ENCODE peak calls at places on chromosomes 12 and 14, in five cellular contexts. H is left lung; T is tibial artery; V is naive thymus-derived CD4-positive, alpha-beta T cell; F is fibroblast of mammary gland. R is an unnamed sample.

GRCh38 chr12:53994691-53995310 is 5.2 kb upstream of the HOXC9 start:
- DNase-seq in V (no peak), T (no peak), F (no peak), H (no peak), R (no peak)

GRCh38 chr14:84622357-84622756 is 907.6 kb upstream of the FLRT2 start:
- DNase-seq in V (no peak), H (no peak), T (no peak), F (no peak), R (no peak)

GRCh38 chr12:29198901-29199300 is 49.8 kb downstream of the FAR2 start:
- DNase-seq in H (no peak), T (no peak), V (no peak), F (no peak), R (no peak)

GRCh38 chr14:81423504-81423903 is 23.4 kb upstream of the STON2 start:
- DNase-seq in T (peak), V (no peak), F (no peak), H (peak), R (no peak)

GRCh38 chr12:79555006-79555925 is 135.5 kb downstream of the PAWR start:
- DNase-seq in H (no peak), V (no peak), F (peak), T (no peak), R (no peak)

GRCh38 chr12:122850695-122851350 is 15.6 kb downstream of the HIP1R start:
- DNase-seq in V (no peak), H (no peak), F (peak), T (no peak), R (no peak)

GRCh38 chr12:76976777-76977465 is 88.4 kb downstream of the E2F7 start:
- DNase-seq in H (no peak), V (no peak), F (peak), T (no peak), R (no peak)

GRCh38 chr14:24411468-24412454 is 13.0 kb downstream of the NYNRIN start:
- DNase-seq in T (no peak), F (peak), V (no peak), H (no peak), R (no peak)

GRCh38 chr14:59254911-59255545 is 66.6 kb downstream of the DAAM1 start:
- DNase-seq in F (peak), V (no peak), H (no peak), T (peak), R (no peak)

GRCh38 chr14:93100098-93100497 is 15.6 kb downstream of the ITPK1 start:
- DNase-seq in V (no peak), F (no peak), H (no peak), T (no peak), R (no peak)

GRCh38 chr12:55728932-55729591 is at the start of gene CD63:
- DNase-seq in H (peak), T (peak), V (peak), F (peak), R (peak)
- H3K4me3 ChIP-seq in H (peak), T (peak), V (peak), F (peak), R (peak)

GRCh38 chr12:19129486-19130223 is at the start of gene PLEKHA5:
- DNase-seq in H (peak), T (peak), F (peak), V (no peak), R (peak)
- H3K4me3 ChIP-seq in H (peak), T (peak), F (peak), V (peak), R (peak)

GRCh38 chr14:67738740-67739504 is 37.2 kb downstream of the RDH12 start:
- DNase-seq in T (peak), V (no peak), H (no peak), F (peak), R (no peak)
- H3K4me3 ChIP-seq in T (no peak), V (no peak), H (no peak), F (no peak), R (no peak)

DNA sequence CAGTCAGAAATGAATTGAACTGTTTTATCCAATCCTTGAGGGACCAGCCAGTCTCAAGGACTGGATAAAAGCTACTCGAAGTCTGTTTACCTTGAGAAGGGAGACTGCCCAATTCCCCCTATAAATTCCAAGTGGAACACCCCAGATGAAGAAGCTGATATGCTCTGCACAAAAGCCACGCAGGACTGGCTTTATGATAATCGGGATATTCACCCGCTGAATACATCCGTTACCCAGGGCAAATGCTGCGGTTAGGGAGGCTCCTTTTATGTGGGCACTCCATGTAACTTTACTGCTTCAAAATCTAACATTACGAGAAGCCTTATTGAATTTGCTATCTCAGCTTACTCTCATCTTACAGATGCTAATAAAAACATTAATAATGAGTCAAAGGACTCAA is 119.1 kb downstream of the DENND5B start:
- DNase-seq in H (no peak), F (no peak), T (no peak), V (no peak), R (no peak)
- H3K4me3 ChIP-seq in H (no peak), F (no peak), T (no peak), V (no peak), R (no peak)

GRCh38 chr12:107091381-107091780 is 2.0 kb downstream of the CRY1 start:
- DNase-seq in H (no peak), V (no peak), F (peak), T (no peak), R (no peak)
- H3K4me3 ChIP-seq in H (peak), V (no peak), F (no peak), T (peak), R (peak)

GRCh38 chr12:4564819-4565218 is 2.8 kb downstream of the DYRK4 start:
- DNase-seq in T (no peak), F (no peak), H (no peak), V (no peak), R (no peak)

GRCh38 chr12:4566474-4566873 is 4.5 kb downstream of the DYRK4 start:
- DNase-seq in H (no peak), T (no peak), F (no peak), V (no peak), R (no peak)

GRCh38 chr12:4567073-4567881 is 5.3 kb downstream of the DYRK4 start:
- DNase-seq in V (no peak), H (no peak), T (peak), F (no peak), R (no peak)

GRCh38 chr12:4563336-4563735 is 1.3 kb downstream of the DYRK4 start:
- DNase-seq in H (no peak), F (no peak), V (no peak), T (no peak), R (no peak)

GRCh38 chr12:4562034-4562657 is at the start of gene DYRK4:
- DNase-seq in V (no peak), F (peak), T (peak), H (peak), R (peak)
- H3K4me3 ChIP-seq in V (no peak), F (peak), T (peak), H (peak), R (peak)